ENCODE peak calls at places on chromosomes 2 and 18, in seven cellular contexts. P is PC-3, C is fibroblast of lung, L is HCT116, F is coronary artery, K is dorsolateral prefrontal cortex, W is breast epithelium. R is an unnamed sample.

GRCh38 chr18:11982981-11983380 is 1.7 kb downstream of the IMPA2 start:
- DNase-seq in P (no peak), F (no peak), K (no peak), L (no peak), C (no peak), W (no peak), R (no peak)

GRCh38 chr2:205708231-205708631 is 25.9 kb downstream of the NRP2 start:
- DNase-seq in K (no peak), L (no peak), W (no peak), P (no peak), C (peak; percentile 61), F (no peak), R (no peak)

GRCh38 chr2:70442301-70443077 is 111.1 kb downstream of the TGFA start:
- DNase-seq in K (no peak), W (no peak), L (no peak), P (no peak), C (no peak), F (no peak), R (peak; percentile 40)

GRCh38 chr18:63025251-63025710 is 294.3 kb downstream of the BCL2 start:
- DNase-seq in W (peak; percentile 89), P (peak; percentile 36), L (no peak), F (no peak), C (no peak), K (no peak), R (no peak)

GRCh38 chr2:235200216-235200615 is 248.4 kb downstream of the SH3BP4 start:
- DNase-seq in K (no peak), P (no peak), C (no peak), L (no peak), W (no peak), F (no peak), R (no peak)

GRCh38 chr2:238010572-238010971 is 43.8 kb downstream of the UBE2F start:
- DNase-seq in C (no peak), K (no peak), P (no peak), F (no peak), W (no peak), L (no peak), R (no peak)

GRCh38 chr2:113858764-113859163 is 31.1 kb upstream of the ACTR3 start:
- DNase-seq in P (peak; percentile 92), W (no peak), K (no peak), F (no peak), C (peak; percentile 84), L (no peak), R (no peak)

GRCh38 chr18:76255070-76255683 is 239.9 kb downstream of the ZNF516 start:
- DNase-seq in C (no peak), L (peak; percentile 12), K (no peak), W (no peak), P (no peak), F (no peak), R (no peak)

GRCh38 chr2:84748339-84748738 is 132.5 kb downstream of the TRABD2A start:
- DNase-seq in W (no peak), L (no peak), C (no peak), F (no peak), K (no peak), P (no peak), R (no peak)

GRCh38 chr2:186576614-186577013 is 13.2 kb upstream of the ITGAV start:
- DNase-seq in K (no peak), P (no peak), L (no peak), F (no peak), W (no peak), C (peak; percentile 12), R (no peak)

GRCh38 chr2:201854221-201854801 is 48.0 kb downstream of the CDK15 start:
- DNase-seq in C (peak; percentile 96), K (no peak), W (no peak), P (peak; percentile 92), L (no peak), F (no peak), R (no peak)

GRCh38 chr2:58006256-58006951 is 40.2 kb upstream of the VRK2 start:
- DNase-seq in P (no peak), C (no peak), F (no peak), L (no peak), K (no peak), W (no peak), R (no peak)

GRCh38 chr2:67394734-67395133 is 2.4 kb upstream of the ETAA1 start:
- DNase-seq in L (no peak), K (no peak), C (peak; percentile 56), W (no peak), F (no peak), P (peak; percentile 60), R (no peak)

GRCh38 chr2:213995400-213996105 is 415.3 kb upstream of the VWC2L start:
- DNase-seq in L (peak; percentile 63), P (peak; percentile 95), F (no peak), W (no peak), C (peak; percentile 77), K (no peak), R (no peak)

GRCh38 chr18:53018791-53019190 is 678.8 kb downstream of the DCC start:
- DNase-seq in P (no peak), F (no peak), L (no peak), C (no peak), K (no peak), W (no peak), R (no peak)

GRCh38 chr2:109466674-109467575 is 146.8 kb downstream of the SEPTIN10 start:
- DNase-seq in K (peak; percentile 54), P (peak; percentile 52), C (peak; percentile 47), F (peak; percentile 72), L (no peak), W (no peak), R (no peak)

GRCh38 chr2:127985026-127985734 is 42.7 kb downstream of the SAP130 start:
- DNase-seq in W (no peak), C (no peak), F (no peak), K (no peak), L (no peak), P (no peak), R (no peak)

GRCh38 chr2:160507046-160507407 is 13.4 kb upstream of the RBMS1 start:
- DNase-seq in K (no peak), W (no peak), F (no peak), C (no peak), P (no peak), L (no peak), R (no peak)

GRCh38 chr18:4468515-4468914 is 13.4 kb upstream of the DLGAP1 start:
- DNase-seq in K (no peak), F (no peak), L (no peak), C (no peak), P (no peak), W (no peak), R (no peak)

GRCh38 chr2:85457877-85458316 is 39.4 kb downstream of the SH2D6 start:
- DNase-seq in F (no peak), W (no peak), K (no peak), C (no peak), P (peak; percentile 98), L (peak; percentile 95), R (no peak)

GRCh38 chr2:47626664-47627063 is 156.3 kb upstream of the MSH6 start:
- DNase-seq in W (no peak), K (no peak), L (no peak), F (peak; percentile 12), C (no peak), P (no peak), R (no peak)

GRCh38 chr18:70598406-70598805 is 309.6 kb downstream of the SOCS6 start:
- DNase-seq in K (no peak), F (no peak), P (no peak), C (no peak), W (no peak), L (no peak), R (no peak)

GRCh38 chr2:107242811-107243210 is 356.8 kb upstream of the ST6GAL2 start:
- DNase-seq in F (no peak), W (no peak), L (no peak), P (no peak), C (no peak), K (no peak), R (no peak)

DNA sequence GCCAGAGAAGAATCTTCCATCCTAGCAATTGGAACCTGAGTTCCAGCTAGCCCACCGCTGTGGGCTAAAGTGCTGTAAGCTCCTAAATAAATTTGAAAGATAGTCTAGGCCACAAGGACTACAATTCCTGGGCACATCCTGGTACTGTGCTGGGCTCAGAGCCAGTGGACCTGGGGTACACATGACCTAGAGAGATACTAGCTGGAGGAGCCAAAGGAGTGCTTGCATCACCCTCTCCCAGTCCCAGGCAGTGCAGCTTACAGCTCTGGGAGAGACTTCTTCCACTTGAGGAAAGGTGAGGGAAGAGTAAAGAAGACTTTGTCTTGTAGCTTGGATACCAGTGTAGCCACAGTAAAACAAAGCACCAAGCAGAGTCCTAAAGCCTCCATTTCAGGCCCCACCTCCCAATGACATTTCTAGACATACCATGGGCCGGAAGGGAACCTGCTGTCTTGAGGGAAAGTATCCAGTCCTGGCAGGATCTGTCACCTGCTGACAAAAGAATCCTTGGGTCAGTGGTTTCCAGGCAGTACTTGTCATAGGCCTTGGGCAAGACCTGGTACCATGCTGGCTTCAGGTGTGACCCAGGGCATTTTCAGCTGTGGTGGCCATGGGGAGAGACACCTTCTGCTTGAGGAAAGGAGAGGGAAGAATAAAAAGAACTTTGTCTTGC is 89.5 kb downstream of the TMEM185B start:
- DNase-seq in W (no peak), L (no peak), P (peak; percentile 24), F (no peak), C (no peak), K (no peak), R (no peak)
- H3K27ac ChIP-seq in W (no peak overlapping the region), L (no peak overlapping the region), P (peak overlapping the region; percentile 93), F (no peak overlapping the region), C (no peak overlapping the region), K (no peak overlapping the region), R (no peak overlapping the region)

DNA sequence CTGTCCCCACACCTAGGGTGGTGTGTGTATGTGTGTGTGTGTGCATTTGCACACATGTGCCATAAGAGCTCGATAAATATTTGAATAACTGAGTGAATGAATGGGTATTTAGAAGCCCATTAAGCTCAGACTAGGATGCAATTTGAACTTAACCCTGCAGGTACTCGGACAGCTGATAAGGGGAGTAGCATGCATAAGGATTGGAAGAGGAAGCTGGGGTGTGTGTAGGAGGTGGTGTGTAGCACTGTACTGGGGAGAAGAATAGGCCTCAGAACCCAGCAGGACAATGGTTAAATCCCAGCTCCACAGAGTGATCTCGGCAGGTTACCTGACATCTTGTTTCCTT is 1.8 kb upstream of the KCNF1 start:
- DNase-seq in W (no peak), K (no peak), L (no peak), F (no peak), C (no peak), P (no peak), R (no peak)
- TF ChIP-seq CTCF in W (no peak), K (no peak), L (no peak), F (no peak), C (no peak), P (peak; percentile 24), R (no peak)

GRCh38 chr2:217707116-217707742 is 295.6 kb downstream of the TNS1 start:
- DNase-seq in F (no peak), C (no peak), L (no peak), P (peak; percentile 90), W (peak; percentile 93), K (no peak), R (no peak)
- H3K27ac ChIP-seq in F (peak overlapping the region; percentile 61), C (no peak overlapping the region), L (no peak overlapping the region), P (peak overlapping the region; percentile 24), W (peak overlapping the region; percentile 89), K (no peak overlapping the region), R (no peak overlapping the region)

DNA sequence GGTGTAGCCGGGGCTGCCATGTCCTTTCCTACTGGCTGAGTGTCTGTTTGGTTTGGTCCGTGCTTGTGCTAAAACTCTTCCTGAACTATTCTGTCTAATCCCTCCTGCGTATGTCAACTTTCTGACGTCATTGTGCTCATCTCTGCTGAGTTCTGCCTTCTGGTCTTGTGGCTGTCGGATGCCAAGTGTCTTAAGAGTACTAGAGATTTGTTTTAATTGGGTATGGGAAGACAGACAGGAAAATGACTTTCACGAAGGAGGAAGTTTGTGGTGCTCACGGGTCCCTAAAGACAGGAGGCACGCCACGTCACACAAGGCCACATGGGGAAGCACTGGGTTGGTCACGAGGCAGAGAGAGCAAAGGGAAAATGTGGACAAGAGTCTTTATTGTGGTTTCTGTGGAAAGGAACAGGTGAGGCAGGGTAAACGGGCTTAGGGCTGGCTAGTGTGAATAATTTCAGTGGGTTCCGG is 31.9 kb upstream of the NTSR2 start:
- DNase-seq in F (no peak), K (no peak), L (no peak), W (peak; percentile 37), C (no peak), P (no peak), R (no peak)
- TF ChIP-seq CTCF in F (no peak), K (no peak), L (no peak), W (no peak), C (no peak), P (no peak), R (no peak)

R was measured in CD8-positive, alpha-beta T cell.